ENCODE peak calls at places on chromosomes 13 and 19, in five cellular contexts. F is adipocyte, G is breast epithelium, X is HepG2, O is Peyer's patch. Z is an unnamed sample. For H3K9me3 and H3K36me3, the result is how much of the 10 kb centered on the place peaks cover.

GRCh38 chr19:47663435-47663910 is 49.7 kb upstream of the EHD2 start:
- DNase-seq in X (peak), F (peak), G (no peak), O (no peak), Z (no peak)

GRCh38 chr13:111006508-111007031 is 91.7 kb upstream of the ANKRD10 start:
- DNase-seq in G (peak), O (peak), F (peak), X (no peak), Z (peak)

GRCh38 chr13:110913911-110914292 is 967 bp downstream of the ANKRD10 start:
- DNase-seq in O (no peak), X (no peak), G (peak), F (no peak), Z (no peak)

GRCh38 chr13:76019421-76020044 is 383.4 kb downstream of the LMO7 start:
- DNase-seq in O (no peak), X (peak), G (no peak), F (no peak), Z (no peak)

GRCh38 chr19:35911790-35912189 is 3.7 kb upstream of the TYROBP start:
- DNase-seq in G (no peak), F (no peak), O (no peak), X (no peak), Z (peak)

GRCh38 chr13:40780822-40781401 is 8.5 kb upstream of the SLC25A15 start:
- DNase-seq in F (no peak), G (no peak), O (peak), X (peak), Z (peak)

GRCh38 chr13:44879452-44880058 is 109.7 kb downstream of the NUFIP1 start:
- DNase-seq in O (no peak), F (peak), X (no peak), G (no peak), Z (peak)

GRCh38 chr13:110506859-110507566 is 54.5 kb downstream of the RAB20 start:
- DNase-seq in O (peak), G (peak), X (no peak), F (no peak), Z (no peak)

GRCh38 chr13:50589651-50590054 is 253.8 kb downstream of the DLEU7 start:
- DNase-seq in X (no peak), G (no peak), O (no peak), F (peak), Z (peak)

GRCh38 chr13:107234315-107234714 is 666.4 kb upstream of the ARGLU1 start:
- DNase-seq in X (no peak), O (no peak), G (no peak), F (no peak), Z (no peak)

GRCh38 chr19:56710437-56710836 is 38.9 kb upstream of the ZNF835 start:
- DNase-seq in G (no peak), F (no peak), X (no peak), O (no peak), Z (no peak)

GRCh38 chr13:24864579-24864978 is 100.6 kb downstream of the RNF17 start:
- DNase-seq in F (no peak), X (no peak), G (no peak), O (no peak), Z (no peak)

GRCh38 chr13:33483471-33483870 is 197.9 kb upstream of the STARD13 start:
- DNase-seq in F (peak), X (no peak), O (no peak), G (no peak), Z (no peak)

GRCh38 chr13:111893607-111894443 is 173.1 kb upstream of the SOX1 start:
- DNase-seq in G (no peak), X (no peak), O (peak), F (no peak), Z (no peak)

GRCh38 chr19:4722671-4723464 is 774 bp downstream of the DPP9 start:
- DNase-seq in F (peak), X (no peak), G (no peak), O (peak), Z (peak)

GRCh38 chr13:40665754-40666057 is 735 bp downstream of the FOXO1 start:
- DNase-seq in O (no peak), F (no peak), X (no peak), G (no peak), Z (peak)

GRCh38 chr13:27455331-27455855 is 5.0 kb upstream of the MTIF3 start:
- DNase-seq in F (peak), G (no peak), X (no peak), O (no peak), Z (no peak)

GRCh38 chr13:38819053-38819452 is 132.2 kb downstream of the FREM2 start:
- DNase-seq in G (no peak), O (no peak), X (no peak), F (peak), Z (no peak)

GRCh38 chr13:107553838-107554237 is 661.5 kb downstream of the LIG4 start:
- DNase-seq in G (no peak), O (no peak), X (no peak), F (no peak), Z (no peak)

GRCh38 chr13:96993660-96994029 is 631 bp downstream of the OXGR1 start:
- DNase-seq in O (no peak), X (no peak), G (no peak), F (peak), Z (no peak)

GRCh38 chr13:113229791-113230190 is 20.4 kb downstream of the CUL4A start:
- DNase-seq in F (no peak), O (no peak), G (no peak), X (no peak), Z (no peak)

GRCh38 chr13:43544011-43544410 is 242.8 kb downstream of the ENOX1 start:
- DNase-seq in G (no peak), O (no peak), F (no peak), X (no peak), Z (peak)

GRCh38 chr19:54480048-54480447 is 7.0 kb upstream of the CDC42EP5 start:
- DNase-seq in O (no peak), G (no peak), F (no peak), X (no peak), Z (no peak)

GRCh38 chr19:35117017-35117570 is 1.5 kb downstream of the FXYD3 start:
- DNase-seq in F (no peak), X (no peak), O (no peak), G (no peak), Z (no peak)

GRCh38 chr13:27920677-27921420 is 1.0 kb downstream of the PDX1 start:
- DNase-seq in G (no peak), X (no peak), O (no peak), F (peak), Z (peak)

GRCh38 chr19:4061178-4061682 is 5.5 kb downstream of the ZBTB7A start:
- DNase-seq in X (peak), F (peak), O (peak), G (peak), Z (peak)

GRCh38 chr13:34853161-34853560 is 88.9 kb upstream of the NBEA start:
- DNase-seq in O (no peak), X (no peak), F (no peak), G (no peak), Z (no peak)

GRCh38 chr13:33016414-33017409 is at the start of gene KL:
- DNase-seq in O (no peak), X (no peak), G (no peak), F (peak), Z (peak)

GRCh38 chr13:35768126-35768525 is 291.6 kb upstream of the MAB21L1 start:
- DNase-seq in X (no peak), F (no peak), G (no peak), O (no peak), Z (no peak)

GRCh38 chr13:77815330-77815729 is 103.3 kb downstream of the EDNRB start:
- DNase-seq in O (no peak), G (no peak), X (no peak), F (no peak), Z (no peak)

GRCh38 chr13:27967203-27967735 is 1.8 kb downstream of the CDX2 start:
- DNase-seq in F (no peak), O (no peak), G (no peak), X (no peak), Z (no peak)

GRCh38 chr19:5967994-5968430 is 9.9 kb downstream of the RANBP3 start:
- DNase-seq in G (peak), X (peak), O (peak), F (peak), Z (peak)

GRCh38 chr13:66264976-66265375 is 965.2 kb downstream of the PCDH9 start:
- DNase-seq in F (no peak), O (no peak), X (no peak), G (no peak), Z (no peak)

GRCh38 chr19:3210347-3211017 is 14.0 kb upstream of the CELF5 start:
- DNase-seq in F (peak), O (peak), X (peak), G (no peak), Z (peak)

GRCh38 chr19:40613669-40614594 is 12.8 kb downstream of the LTBP4 start:
- DNase-seq in X (no peak), O (peak), F (peak), G (peak), Z (peak)

GRCh38 chr13:112132619-112133018 is 65.7 kb downstream of the SOX1 start:
- DNase-seq in G (no peak), O (no peak), X (no peak), F (no peak), Z (no peak)

GRCh38 chr19:44625531-44626066 is 12.2 kb downstream of the IGSF23 start:
- DNase-seq in F (no peak), G (no peak), X (no peak), O (no peak), Z (peak)

GRCh38 chr13:36819811-36820140 is 754 bp downstream of the RFXAP start:
- DNase-seq in G (no peak), X (no peak), F (peak), O (no peak), Z (peak)

GRCh38 chr19:50921391-50922315 is 10.5 kb upstream of the KLK4 start:
- DNase-seq in F (peak), X (no peak), G (no peak), O (no peak), Z (no peak)

DNA sequence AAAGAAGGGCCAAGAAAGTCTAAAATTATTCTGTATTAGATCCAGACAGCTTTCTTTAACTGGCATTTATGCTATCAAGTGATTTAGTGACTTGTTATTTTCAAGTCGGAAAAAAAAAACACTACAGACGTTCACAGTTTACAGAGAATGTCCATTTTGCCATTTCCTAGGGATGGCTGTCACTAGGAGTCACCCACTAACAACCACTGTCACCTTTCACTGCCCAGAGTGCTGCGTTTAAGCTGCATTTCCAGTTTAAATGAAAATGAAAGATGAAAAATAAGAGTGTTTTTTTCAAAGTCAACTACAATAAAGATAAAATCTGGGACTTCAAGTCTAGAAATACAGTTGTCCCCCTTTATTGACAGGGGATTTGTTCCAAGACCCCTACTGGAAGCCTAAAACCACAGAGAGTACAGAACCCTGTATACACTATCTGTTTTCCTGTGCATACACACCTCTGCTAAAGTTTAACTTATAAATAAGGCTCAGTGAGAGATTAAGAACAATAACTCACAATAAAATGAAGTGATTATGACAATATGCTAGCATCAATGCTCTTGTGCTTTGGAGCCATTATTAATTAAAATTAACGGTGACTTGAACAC is 112.5 kb downstream of the SACS start:
- DNase-seq in F (no peak), O (no peak), X (no peak), G (no peak), Z (no peak)
- H3K4me3 ChIP-seq in F (peak), O (peak), X (no peak), G (no peak), Z (peak)

GRCh38 chr19:21519488-21519887 is 14.1 kb downstream of the ZNF429 start:
- DNase-seq in G (no peak), X (no peak), O (no peak), F (no peak), Z (no peak)
- H3K9me3 ChIP-seq in G (under half), X (half or more), O (under half), F (half or more), Z (under half)

GRCh38 chr19:2079865-2080301 is 16.2 kb downstream of the MOB3A start:
- DNase-seq in X (no peak), G (no peak), O (no peak), F (no peak), Z (no peak)

GRCh38 chr19:2081873-2082810 is 14.0 kb downstream of the MOB3A start:
- DNase-seq in O (peak), F (no peak), X (no peak), G (no peak), Z (no peak)

GRCh38 chr19:2080336-2080988 is 15.7 kb downstream of the MOB3A start:
- DNase-seq in X (no peak), F (no peak), G (no peak), O (no peak), Z (no peak)

GRCh38 chr19:2084993-2085720 is 11.0 kb downstream of the MOB3A start:
- DNase-seq in O (peak), X (no peak), F (peak), G (peak), Z (no peak)

DNA sequence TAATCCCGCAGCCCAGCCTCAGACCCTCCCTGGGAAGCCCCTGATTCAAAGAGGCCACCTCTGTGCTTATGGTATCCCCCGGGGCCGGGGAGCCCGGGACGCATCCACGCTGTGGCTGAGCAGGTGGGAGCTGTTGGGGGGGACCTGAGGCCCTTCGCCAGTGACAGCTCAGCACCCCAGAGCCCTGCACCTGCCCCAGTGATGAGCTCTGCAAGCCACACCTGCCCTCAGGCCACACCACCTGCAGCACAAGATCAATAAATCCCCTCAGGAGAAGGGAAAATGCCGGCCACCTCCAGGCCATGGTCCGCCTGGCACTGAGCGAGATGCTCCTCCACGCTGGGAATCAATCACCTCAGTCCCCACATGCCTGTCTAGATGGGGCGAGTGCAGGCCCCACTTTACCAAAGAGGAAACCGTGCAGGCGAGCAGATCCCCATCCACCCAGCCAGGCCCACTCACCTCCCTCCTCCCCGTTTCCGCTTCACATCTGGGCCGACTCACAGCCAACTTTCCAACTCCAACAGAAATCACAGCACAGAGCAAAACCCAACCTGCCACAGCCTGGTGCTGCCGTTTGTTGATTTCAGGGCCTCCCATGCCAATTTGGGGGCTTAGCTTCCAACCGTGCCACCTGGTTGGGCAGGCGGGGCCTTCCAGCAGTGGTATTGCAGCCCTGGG is 12.8 kb downstream of the MOB3A start:
- DNase-seq in X (no peak), O (peak), G (no peak), F (no peak), Z (no peak)
- H3K36me3 ChIP-seq in X (under half), O (under half), G (under half), F (under half), Z (under half)

GRCh38 chr13:26221399-26221720 is 754 bp downstream of the RNF6 start:
- DNase-seq in O (no peak), X (no peak), G (no peak), F (no peak), Z (no peak)

GRCh38 chr13:26219726-26220125 is 2.4 kb downstream of the RNF6 start:
- DNase-seq in G (no peak), F (peak), X (no peak), O (no peak), Z (no peak)

GRCh38 chr13:26221721-26222522 is at the start of gene RNF6:
- DNase-seq in F (peak), G (peak), O (peak), X (peak), Z (peak)

GRCh38 chr13:26222523-26223046 is 471 bp upstream of the RNF6 start:
- DNase-seq in G (no peak), X (no peak), O (no peak), F (no peak), Z (no peak)

GRCh38 chr13:26220575-26220974 is 1.5 kb downstream of the RNF6 start:
- DNase-seq in F (peak), O (no peak), G (no peak), X (no peak), Z (peak)
- H3K4me3 ChIP-seq in F (peak), O (no peak), G (peak), X (peak), Z (peak)

GRCh38 chr19:29586401-29586800 is 19.7 kb upstream of the POP4 start:
- DNase-seq in X (no peak), G (no peak), F (no peak), O (no peak), Z (no peak)
- H3K9me3 ChIP-seq in X (under half), G (under half), F (under half), O (under half), Z (under half)

GRCh38 chr19:32372726-32373613 is 27.6 kb downstream of the ZNF507 start:
- DNase-seq in O (no peak), G (no peak), F (no peak), X (peak), Z (peak)
- H3K36me3 ChIP-seq in O (under half), G (under half), F (under half), X (under half), Z (half or more)

GRCh38 chr13:94431987-94432386 is 47.5 kb downstream of the DCT start:
- DNase-seq in X (no peak), F (no peak), G (no peak), O (no peak), Z (no peak)
- H3K4me3 ChIP-seq in X (no peak), F (no peak), G (no peak), O (no peak), Z (no peak)

GRCh38 chr19:15615526-15615925 is 508 bp downstream of the CYP4F8 start:
- DNase-seq in G (peak), X (no peak), F (no peak), O (no peak), Z (no peak)
- H3K9me3 ChIP-seq in G (under half), X (under half), F (under half), O (under half), Z (under half)

GRCh38 chr19:1435378-1435989 is 2.7 kb upstream of the RPS15 start:
- DNase-seq in X (no peak), F (no peak), G (no peak), O (no peak), Z (no peak)

GRCh38 chr19:1432507-1432887 is 5.7 kb upstream of the RPS15 start:
- DNase-seq in X (no peak), O (no peak), G (no peak), F (no peak), Z (no peak)

GRCh38 chr19:1434577-1435060 is 3.6 kb upstream of the RPS15 start:
- DNase-seq in X (no peak), F (no peak), O (no peak), G (no peak), Z (no peak)

GRCh38 chr19:1433119-1434039 is 4.8 kb upstream of the RPS15 start:
- DNase-seq in X (no peak), O (no peak), G (no peak), F (no peak), Z (no peak)

DNA sequence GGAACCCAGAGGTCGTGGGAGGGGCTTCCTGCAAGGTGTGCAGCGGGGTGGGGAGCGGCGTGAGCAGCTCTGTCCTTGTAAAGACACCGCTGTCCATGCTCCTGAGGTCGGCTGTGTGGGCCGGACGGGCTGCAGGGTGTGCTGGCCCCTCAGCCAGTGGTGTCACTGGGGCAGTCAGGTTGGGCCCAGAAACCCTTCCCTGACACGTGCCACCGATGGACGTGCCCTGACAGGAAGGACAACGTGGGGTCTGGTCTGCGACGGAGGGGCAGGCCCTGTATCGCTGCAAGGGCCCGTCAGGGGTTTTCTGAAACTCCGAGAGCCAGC is 4.2 kb upstream of the RPS15 start:
- DNase-seq in X (no peak), G (no peak), O (no peak), F (no peak), Z (no peak)
- H3K36me3 ChIP-seq in X (under half), G (under half), O (under half), F (half or more), Z (under half)